ENCODE peak calls at places on chromosomes 12 and 14, in seven cellular contexts. R is transverse colon, G is A549, B is K562, P is H1, L is HepG2, I is esophagus muscularis mucosa. D is an unnamed sample.

GRCh38 chr12:7695159-7695930 is at the start of gene GDF3:
- DNase-seq in R (no peak), G (no peak), B (peak; percentile 16), P (no peak), L (no peak), I (no peak), D (peak; percentile 15)

GRCh38 chr12:88108021-88108420 is 33.9 kb downstream of the CEP290 start:
- DNase-seq in R (no peak), G (no peak), B (no peak), P (no peak), L (no peak), I (no peak), D (no peak)

GRCh38 chr14:106883218-106883692 is 1356.9 kb downstream of the TMEM121 start:
- DNase-seq in R (no peak), G (peak; percentile 75), B (peak; percentile 7), P (no peak), L (peak; percentile 39), I (no peak), D (no peak)

GRCh38 chr12:68264864-68265256 is 11.5 kb upstream of the IL22 start:
- DNase-seq in R (no peak), G (no peak), B (no peak), P (no peak), L (no peak), I (no peak), D (no peak)

GRCh38 chr12:89544730-89545184 is 18.9 kb upstream of the POC1B start:
- DNase-seq in R (peak; percentile 33), G (peak; percentile 69), B (no peak), P (no peak), L (no peak), I (peak; percentile 90), D (no peak)

GRCh38 chr12:10554228-10554970 is 48.7 kb downstream of the EIF2S3B start:
- DNase-seq in R (no peak), G (no peak), B (no peak), P (no peak), L (no peak), I (no peak), D (no peak)

GRCh38 chr12:69676257-69677012 is 22.7 kb downstream of the BEST3 start:
- DNase-seq in R (no peak), G (no peak), B (no peak), P (no peak), L (no peak), I (no peak), D (no peak)

GRCh38 chr12:80802652-80803051 is 85.9 kb downstream of the MYF5 start:
- DNase-seq in R (no peak), G (no peak), B (no peak), P (no peak), L (no peak), I (no peak), D (no peak)

GRCh38 chr12:1706284-1707016 is 15.6 kb downstream of the ADIPOR2 start:
- DNase-seq in R (no peak), G (peak; percentile 22), B (peak; percentile 31), P (no peak), L (no peak), I (no peak), D (no peak)

GRCh38 chr12:106248849-106249371 is 1.1 kb upstream of the CKAP4 start:
- DNase-seq in R (peak; percentile 19), G (no peak), B (no peak), P (no peak), L (no peak), I (no peak), D (no peak)

GRCh38 chr12:89951050-89951693 is 242.5 kb upstream of the ATP2B1 start:
- DNase-seq in R (peak; percentile 61), G (peak; percentile 97), B (peak; percentile 16), P (no peak), L (no peak), I (no peak), D (no peak)

GRCh38 chr12:62543324-62543723 is 76.7 kb downstream of the MON2 start:
- DNase-seq in R (no peak), G (no peak), B (no peak), P (no peak), L (no peak), I (no peak), D (no peak)

GRCh38 chr12:100324498-100324897 is 32.4 kb upstream of the SLC17A8 start:
- DNase-seq in R (no peak), G (no peak), B (no peak), P (no peak), L (no peak), I (no peak), D (no peak)

GRCh38 chr14:61474671-61475070 is 153.3 kb downstream of the PRKCH start:
- DNase-seq in R (no peak), G (no peak), B (no peak), P (no peak), L (no peak), I (no peak), D (no peak)

GRCh38 chr14:57732886-57733285 is 133.0 kb downstream of the SLC35F4 start:
- DNase-seq in R (no peak), G (no peak), B (no peak), P (no peak), L (no peak), I (no peak), D (no peak)

DNA sequence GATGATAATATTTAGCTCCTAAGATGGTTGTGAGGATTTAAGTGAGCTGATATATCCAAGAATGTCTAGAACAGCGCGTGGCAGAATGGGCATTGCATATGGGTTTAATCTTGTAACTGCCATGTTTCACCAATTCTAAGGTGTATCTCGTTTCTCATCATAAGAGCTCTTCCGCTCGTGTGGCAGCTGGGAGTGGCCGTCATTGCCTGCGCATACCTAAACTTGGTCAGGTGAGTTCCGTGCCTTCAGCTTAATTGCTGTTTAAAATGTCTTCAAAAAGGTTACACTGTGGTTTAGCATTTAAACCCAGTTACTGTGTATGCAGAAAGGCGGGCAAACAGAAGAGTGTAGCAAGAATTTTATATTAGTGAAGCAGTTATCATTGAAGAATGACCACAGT is 4.5 kb upstream of the AQP2 start:
- DNase-seq in R (peak; percentile 60), G (no peak), B (no peak), P (no peak), L (no peak), I (no peak), D (no peak)
- TF ChIP-seq CTCF in R (no peak), G (no peak), B (no peak), P (no peak), L (no peak), I (no peak), D (no peak)

GRCh38 chr14:94615823-94616570 is 3.8 kb downstream of the SERPINA3 start:
- DNase-seq in R (no peak), G (no peak), B (no peak), P (no peak), L (no peak), I (no peak), D (no peak)
- H3K4me1 ChIP-seq in R (no peaks in the 10 kb centered on the region), G (peaks cover 21% of the 10 kb centered on the region), B (no peaks in the 10 kb centered on the region), P (no peaks in the 10 kb centered on the region), L (peaks cover 96% of the 10 kb centered on the region), I (peaks cover 11% of the 10 kb centered on the region), D (peaks cover 13% of the 10 kb centered on the region)

DNA sequence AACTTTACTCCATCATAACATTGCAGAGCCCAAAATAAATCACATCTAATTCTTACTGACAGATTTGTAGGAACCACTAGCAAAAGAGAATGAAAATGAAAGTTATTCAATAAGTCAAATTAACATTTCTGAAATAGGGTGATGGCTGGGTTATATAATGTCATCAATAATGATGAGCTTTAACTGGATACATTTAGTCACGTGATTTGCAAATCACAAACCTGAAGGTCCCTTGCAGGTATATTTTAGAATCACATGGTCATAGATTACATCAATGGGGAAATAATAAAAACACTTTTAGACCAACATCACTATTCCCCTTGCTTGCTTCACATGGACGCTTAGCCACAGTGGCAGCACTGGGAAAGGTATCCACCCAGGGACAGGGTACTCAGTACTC is 86.7 kb downstream of the PRIMA1 start:
- DNase-seq in R (no peak), G (no peak), B (no peak), P (no peak), L (no peak), I (no peak), D (no peak)
- TF ChIP-seq EP300 in R (no peak), G (no peak), B (no peak), P (no peak), L (no peak), I (no peak), D (no peak)

DNA sequence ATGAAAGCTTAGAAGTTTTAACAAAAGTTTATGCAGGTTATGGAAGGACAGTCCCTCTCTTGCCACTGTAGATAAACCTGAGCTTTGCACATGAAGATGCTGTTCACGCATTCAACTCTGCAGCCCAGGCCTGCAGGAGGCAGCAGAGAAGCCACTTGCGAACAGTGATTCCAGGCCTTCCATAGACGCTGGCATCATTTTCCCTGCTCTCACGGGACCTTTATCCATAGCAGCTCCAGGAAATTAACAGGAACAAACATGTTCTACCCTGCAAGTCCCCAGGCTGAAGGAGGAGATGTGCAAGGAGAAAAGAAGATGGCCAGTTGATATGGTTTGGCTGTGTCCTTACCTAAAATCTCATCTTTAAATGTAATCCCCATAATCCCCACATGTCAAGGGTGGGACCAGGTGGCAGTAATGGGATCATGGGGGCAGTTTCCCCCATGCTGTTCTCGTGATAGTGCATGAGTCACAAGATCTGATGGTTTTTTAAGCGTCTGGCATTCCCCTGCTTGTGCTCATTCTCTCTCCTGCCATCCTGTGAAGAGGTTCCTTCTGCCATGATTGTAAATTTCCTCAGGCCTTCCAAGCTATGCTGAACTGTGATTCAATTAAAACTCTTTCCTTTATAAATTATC is 2.0 kb downstream of the ERP27 start:
- DNase-seq in R (no peak), G (peak; percentile 30), B (no peak), P (no peak), L (no peak), I (no peak), D (no peak)
- TF ChIP-seq CTCF in R (no peak), G (no peak), B (peak; percentile 29), P (peak; percentile 87), L (peak; percentile 41), I (no peak), D (no peak)

GRCh38 chr12:132496270-132496669 is 6.3 kb downstream of the FBRSL1 start:
- DNase-seq in R (no peak), G (no peak), B (no peak), P (no peak), L (no peak), I (no peak), D (no peak)

GRCh38 chr12:132494294-132495164 is 4.6 kb downstream of the FBRSL1 start:
- DNase-seq in R (no peak), G (no peak), B (peak; percentile 84), P (no peak), L (no peak), I (no peak), D (no peak)

GRCh38 chr12:132495629-132496207 is 5.8 kb downstream of the FBRSL1 start:
- DNase-seq in R (no peak), G (no peak), B (no peak), P (no peak), L (no peak), I (no peak), D (no peak)

GRCh38 chr12:132493482-132494178 is 3.7 kb downstream of the FBRSL1 start:
- DNase-seq in R (no peak), G (no peak), B (peak; percentile 71), P (no peak), L (peak; percentile 80), I (no peak), D (no peak)

DNA sequence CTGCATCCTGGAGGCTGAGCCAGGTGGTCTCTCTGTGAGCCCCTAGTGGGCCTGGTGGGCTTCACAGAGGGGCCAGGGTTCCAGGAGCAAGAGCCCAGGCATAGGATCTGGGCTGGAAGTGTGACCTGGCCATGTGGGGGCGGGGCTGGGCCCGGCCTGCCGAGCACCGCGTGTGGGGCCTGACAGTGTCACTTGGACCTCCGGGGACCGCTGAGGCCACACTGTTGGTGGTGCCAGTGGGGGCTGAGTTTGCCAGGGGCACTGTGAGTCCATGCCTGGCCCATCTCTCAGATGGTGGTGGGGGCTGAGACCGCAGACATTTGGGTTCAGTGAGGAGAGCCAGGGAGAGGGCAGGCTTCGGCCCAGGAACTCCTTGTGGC is 5.2 kb downstream of the FBRSL1 start:
- DNase-seq in R (no peak), G (no peak), B (no peak), P (no peak), L (no peak), I (no peak), D (no peak)
- H3K4me1 ChIP-seq in R (peaks cover 33% of the 10 kb centered on the region), G (peaks cover 33% of the 10 kb centered on the region), B (peaks cover 35% of the 10 kb centered on the region), P (peaks cover 3% of the 10 kb centered on the region), L (peaks cover 50% of the 10 kb centered on the region), I (peaks cover 95% of the 10 kb centered on the region), D (no peaks in the 10 kb centered on the region)